ENCODE peak calls at places on chromosomes 16 and 17, in seven cellular contexts. P is endothelial cell of umbilical vein, Q is testis, Y is heart right ventricle, I is cardiac muscle cell, F is tibial artery, G is tibial nerve. S is an unnamed sample. For H3K4me1, the result is how much of the 10 kb centered on the place peaks cover.

GRCh38 chr16:2237552-2238395 is 1.5 kb downstream of the DNASE1L2 start:
- DNase-seq in P (no peak), Q (no peak), Y (no peak), I (no peak), F (no peak), G (no peak), S (no peak)

GRCh38 chr17:35245196-35245486 is 2.3 kb downstream of the SLFN5 start:
- DNase-seq in P (peak), Q (no peak), Y (no peak), I (no peak), F (no peak), G (no peak), S (no peak)

GRCh38 chr17:42975265-42975664 is 4.6 kb downstream of the PTGES3L start:
- DNase-seq in P (no peak), Q (no peak), Y (no peak), I (no peak), F (no peak), G (no peak), S (no peak)

GRCh38 chr17:1865252-1866037 is 35.6 kb downstream of the RPA1 start:
- DNase-seq in P (peak), Q (peak), Y (no peak), I (peak), F (no peak), G (peak), S (no peak)

GRCh38 chr16:57352636-57353047 is 5.9 kb upstream of the CCL22 start:
- DNase-seq in P (no peak), Q (no peak), Y (no peak), I (no peak), F (no peak), G (no peak), S (no peak)

GRCh38 chr17:21742326-21742725 is 50.0 kb downstream of the KCNJ18 start:
- DNase-seq in P (no peak), Q (no peak), Y (no peak), I (no peak), F (no peak), G (no peak), S (no peak)

GRCh38 chr17:14942511-14943185 is 322.5 kb downstream of the PMP22 start:
- DNase-seq in P (no peak), Q (no peak), Y (no peak), I (no peak), F (no peak), G (no peak), S (no peak)

GRCh38 chr17:6752068-6752909 is 3.6 kb upstream of the XAF1 start:
- DNase-seq in P (peak), Q (peak), Y (peak), I (no peak), F (peak), G (peak), S (no peak)

GRCh38 chr17:47665655-47666054 is 15.9 kb downstream of the KPNB1 start:
- DNase-seq in P (no peak), Q (no peak), Y (no peak), I (no peak), F (no peak), G (no peak), S (no peak)

GRCh38 chr16:46428108-46429061 is 192.8 kb downstream of the SHCBP1 start:
- DNase-seq in P (no peak), Q (no peak), Y (peak), I (no peak), F (no peak), G (no peak), S (no peak)

GRCh38 chr16:65120811-65121721 is 797 bp downstream of the CDH11 start:
- DNase-seq in P (peak), Q (peak), Y (peak), I (peak), F (peak), G (peak), S (no peak)

GRCh38 chr17:63792055-63792729 is 18.2 kb downstream of the DDX42 start:
- DNase-seq in P (no peak), Q (no peak), Y (no peak), I (no peak), F (no peak), G (no peak), S (no peak)

GRCh38 chr16:83137326-83137770 is 510.6 kb downstream of the CDH13 start:
- DNase-seq in P (no peak), Q (peak), Y (no peak), I (no peak), F (no peak), G (no peak), S (no peak)

GRCh38 chr17:28701987-28702751 is 9.5 kb downstream of the PROCA1 start:
- DNase-seq in P (no peak), Q (no peak), Y (no peak), I (no peak), F (no peak), G (no peak), S (no peak)

GRCh38 chr16:50210266-50211038 is 55.9 kb upstream of the ADCY7 start:
- DNase-seq in P (peak), Q (peak), Y (peak), I (peak), F (peak), G (peak), S (no peak)

GRCh38 chr17:76868669-76869208 is 535 bp downstream of the MGAT5B start:
- DNase-seq in P (no peak), Q (no peak), Y (no peak), I (no peak), F (no peak), G (no peak), S (no peak)
- H3K4me1 ChIP-seq in P (under half), Q (under half), Y (under half), I (under half), F (under half), G (under half), S (under half)

GRCh38 chr17:76501827-76502307 is 644 bp upstream of the RHBDF2 start:
- DNase-seq in P (no peak), Q (no peak), Y (no peak), I (no peak), F (no peak), G (no peak), S (no peak)

GRCh38 chr17:76500745-76501017 is 542 bp downstream of the RHBDF2 start:
- DNase-seq in P (no peak), Q (no peak), Y (no peak), I (no peak), F (no peak), G (no peak), S (no peak)

GRCh38 chr17:76502326-76503211 is 1.3 kb upstream of the RHBDF2 start:
- DNase-seq in P (no peak), Q (no peak), Y (no peak), I (no peak), F (no peak), G (no peak), S (no peak)

GRCh38 chr17:76500074-76500744 is 1.0 kb downstream of the RHBDF2 start:
- DNase-seq in P (no peak), Q (no peak), Y (no peak), I (no peak), F (no peak), G (no peak), S (no peak)

DNA sequence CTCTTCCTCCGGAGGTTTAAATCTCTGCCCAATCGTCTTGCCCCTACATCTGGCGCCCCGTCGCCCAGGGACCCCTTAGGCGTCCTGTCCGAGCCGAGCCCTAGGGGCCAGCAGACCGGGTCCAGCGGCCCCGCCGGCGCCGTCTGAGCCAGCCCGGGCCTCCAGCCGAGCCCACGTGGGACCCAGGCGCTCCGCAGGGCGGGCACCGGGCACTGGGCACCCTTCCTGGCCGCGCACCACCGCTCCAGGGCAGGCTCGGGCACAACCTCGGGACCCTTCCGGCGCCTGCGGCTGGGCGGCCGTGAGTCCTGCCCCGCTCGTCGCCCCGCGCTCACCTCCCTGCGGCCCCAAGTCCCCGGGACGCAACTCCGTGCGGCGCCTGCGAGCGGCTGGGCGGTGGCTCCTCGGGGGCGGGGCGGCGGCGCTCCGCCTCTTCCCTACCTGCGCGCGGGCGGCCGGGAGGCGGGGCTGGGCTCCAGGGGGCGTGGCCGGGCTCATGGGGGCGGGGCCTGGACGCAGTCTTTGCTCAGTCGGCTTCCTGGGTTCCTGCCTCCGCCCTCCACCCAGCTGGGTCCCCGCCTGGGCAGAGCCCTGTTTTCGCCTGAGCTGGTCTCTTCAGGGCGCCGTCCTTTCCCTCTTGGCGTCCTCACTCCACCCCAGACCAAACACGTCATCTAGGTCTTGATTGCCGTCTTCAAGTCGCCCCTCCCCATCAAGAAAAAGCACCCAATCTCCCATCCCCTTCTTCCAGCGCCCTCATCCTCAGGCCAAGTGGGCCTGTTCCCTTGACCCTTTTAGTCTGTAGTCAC is at the start of gene RHBDF2:
- DNase-seq in P (peak), Q (peak), Y (peak), I (peak), F (peak), G (peak), S (no peak)
- H3K4me3 ChIP-seq in P (peak), Q (peak), Y (peak), I (peak), F (peak), G (peak), S (peak)

DNA sequence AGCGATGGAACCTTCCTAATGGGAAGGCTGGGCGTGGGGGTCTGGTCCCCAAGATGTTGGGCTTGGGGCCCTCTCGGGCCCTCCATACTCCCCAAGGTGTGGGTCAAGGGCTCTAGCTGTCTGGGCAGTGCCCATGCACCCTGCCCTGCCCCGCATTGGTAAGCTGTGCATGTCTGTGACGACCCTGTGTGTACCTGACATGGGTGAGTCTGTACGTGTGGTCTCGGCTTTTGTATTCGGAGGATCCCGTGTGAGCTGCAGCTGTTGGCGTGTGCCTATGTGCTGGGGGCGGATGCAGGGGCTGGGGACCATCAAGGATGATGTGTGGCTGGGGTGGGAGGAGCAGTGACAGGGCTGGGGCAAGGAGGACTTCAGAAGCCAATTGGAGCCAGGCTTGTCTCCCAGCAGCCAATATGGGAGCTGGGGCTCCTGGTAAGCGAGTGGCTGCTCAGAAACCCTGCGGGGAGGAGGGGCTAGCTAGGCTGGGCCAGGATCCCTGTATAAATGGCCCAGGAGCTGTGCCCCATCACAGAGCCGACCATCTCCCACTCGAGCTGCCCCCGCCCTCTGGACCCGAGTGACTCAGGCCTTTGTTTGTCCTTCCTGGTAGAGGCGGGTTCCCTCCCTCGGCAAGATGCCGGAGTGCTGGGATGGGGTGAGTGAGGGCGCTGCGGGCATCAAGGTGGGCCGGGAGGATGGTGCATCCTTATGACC is at the start of gene NDRG4:
- DNase-seq in P (peak), Q (peak), Y (peak), I (peak), F (no peak), G (no peak), S (no peak)
- H3K27ac ChIP-seq in P (no peak), Q (no peak), Y (peak), I (no peak), F (no peak), G (no peak), S (no peak)

GRCh38 chr16:87333101-87333500 is 15.9 kb upstream of the C16orf95 start:
- DNase-seq in P (no peak), Q (peak), Y (no peak), I (no peak), F (no peak), G (no peak), S (no peak)
- H3K4me1 ChIP-seq in P (under half), Q (under half), Y (under half), I (under half), F (under half), G (under half), S (under half)

GRCh38 chr17:38885044-38885727 is 15.3 kb downstream of the LASP1 start:
- DNase-seq in P (no peak), Q (no peak), Y (no peak), I (no peak), F (no peak), G (no peak), S (no peak)

GRCh38 chr17:38881600-38882191 is 11.8 kb downstream of the LASP1 start:
- DNase-seq in P (peak), Q (peak), Y (peak), I (peak), F (peak), G (peak), S (no peak)

GRCh38 chr17:38885728-38886642 is 16.1 kb downstream of the LASP1 start:
- DNase-seq in P (no peak), Q (no peak), Y (no peak), I (peak), F (no peak), G (no peak), S (no peak)

GRCh38 chr17:38886643-38887010 is 16.8 kb downstream of the LASP1 start:
- DNase-seq in P (no peak), Q (no peak), Y (no peak), I (no peak), F (no peak), G (no peak), S (no peak)

DNA sequence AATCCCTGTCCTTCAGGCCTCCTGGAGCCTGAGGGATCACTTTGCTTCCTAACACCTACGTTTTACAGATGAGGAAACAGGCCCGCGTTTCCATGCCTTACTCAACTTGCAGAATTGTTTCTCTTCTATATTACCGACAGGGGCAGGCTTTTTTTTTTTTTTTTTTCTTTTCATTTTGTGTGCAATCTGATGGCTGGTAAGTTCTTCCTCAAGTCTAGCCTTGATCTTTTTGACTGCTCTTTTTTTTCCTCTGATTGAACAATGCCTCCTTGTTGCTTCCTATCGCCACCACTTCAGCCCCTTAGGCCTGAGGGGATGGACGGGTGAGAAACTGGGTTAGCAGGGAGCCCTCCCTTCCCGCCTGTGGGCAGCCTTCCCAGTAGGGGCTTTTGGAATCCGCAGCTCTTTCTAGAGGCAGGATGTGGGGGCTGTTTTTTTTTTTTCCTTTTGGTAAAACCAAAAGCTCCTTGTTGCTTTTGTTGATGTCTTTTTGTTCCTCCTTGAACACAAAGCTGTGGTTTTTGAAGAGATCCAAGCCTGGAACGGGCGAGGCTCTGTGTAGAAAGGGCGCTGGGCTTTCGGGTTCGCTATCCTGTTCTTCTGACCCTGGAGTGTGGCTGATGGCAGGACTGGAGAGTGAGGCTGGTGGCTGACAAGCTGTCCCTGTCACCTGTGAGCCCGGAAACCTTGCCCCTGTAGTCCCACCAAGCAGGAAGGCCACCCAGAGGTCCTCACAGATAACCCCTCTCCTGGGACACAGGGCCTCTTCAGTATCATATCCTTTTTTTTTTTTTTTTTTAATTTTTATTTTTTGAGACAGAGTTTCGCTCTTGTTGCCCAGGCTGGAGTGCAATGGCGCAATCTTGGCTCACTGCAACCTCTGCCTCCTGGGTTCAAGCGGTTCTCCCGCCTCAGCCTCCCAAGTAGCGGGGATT is 14.0 kb downstream of the LASP1 start:
- DNase-seq in P (no peak), Q (no peak), Y (no peak), I (no peak), F (no peak), G (no peak), S (no peak)
- H3K4me3 ChIP-seq in P (no peak), Q (no peak), Y (no peak), I (no peak), F (peak), G (no peak), S (no peak)

GRCh38 chr16:29808219-29808900 is 2.0 kb downstream of the MAZ start:
- DNase-seq in P (no peak), Q (no peak), Y (no peak), I (no peak), F (no peak), G (no peak), S (no peak)

GRCh38 chr16:29811170-29811895 is 660 bp upstream of the PRRT2 start:
- DNase-seq in P (peak), Q (peak), Y (peak), I (peak), F (peak), G (peak), S (no peak)

GRCh38 chr16:29809031-29809747 is 2.8 kb upstream of the PRRT2 start:
- DNase-seq in P (no peak), Q (no peak), Y (no peak), I (no peak), F (no peak), G (no peak), S (no peak)

GRCh38 chr16:29810699-29811169 is 1.3 kb upstream of the PRRT2 start:
- DNase-seq in P (no peak), Q (no peak), Y (no peak), I (no peak), F (no peak), G (no peak), S (no peak)

GRCh38 chr16:29809850-29810698 is 1.9 kb upstream of the PRRT2 start:
- DNase-seq in P (no peak), Q (peak), Y (no peak), I (no peak), F (no peak), G (no peak), S (no peak)
- H3K27ac ChIP-seq in P (peak), Q (peak), Y (peak), I (peak), F (peak), G (peak), S (peak)